ENCODE peak calls at places on chromosomes 5 and 9, in five cellular contexts. P is NCI-H2171; H is activated naive CD4-positive, alpha-beta T cell treated with anti-CD3 and anti-CD28 coated beads for 36 hours; G is NAMALWA; U is lung. R is an unnamed sample.

GRCh38 chr5:16013334-16014065 is 166.1 kb downstream of the MARCHF11 start:
- DNase-seq in P (no peak), H (no peak), G (no peak), U (no peak), R (no peak)

GRCh38 chr9:126491256-126491879 is 122.4 kb upstream of the LMX1B start:
- DNase-seq in P (peak), H (peak), G (peak), U (peak), R (peak)

GRCh38 chr5:62152394-62153123 is 153.4 kb upstream of the KIF2A start:
- DNase-seq in P (peak), H (no peak), G (no peak), U (no peak), R (no peak)

GRCh38 chr5:34772267-34772666 is 66.7 kb upstream of the TTC23L start:
- DNase-seq in P (no peak), H (no peak), G (no peak), U (no peak), R (no peak)

GRCh38 chr5:150317048-150318003 is 14.6 kb upstream of the ARSI start:
- DNase-seq in P (no peak), H (peak), G (no peak), U (no peak), R (peak)

GRCh38 chr9:29214162-29214520 is 1640.9 kb upstream of the C9orf72 start:
- DNase-seq in P (peak), H (no peak), G (no peak), U (no peak), R (no peak)

GRCh38 chr5:159640921-159641320 is 275.4 kb upstream of the ADRA1B start:
- DNase-seq in P (no peak), H (no peak), G (no peak), U (no peak), R (no peak)

GRCh38 chr9:127876764-127877562 is 512 bp downstream of the AK1 start:
- DNase-seq in P (no peak), H (no peak), G (no peak), U (no peak), R (no peak)

GRCh38 chr5:133364916-133365315 is 247.4 kb downstream of the FSTL4 start:
- DNase-seq in P (no peak), H (no peak), G (no peak), U (no peak), R (no peak)

GRCh38 chr9:104921067-104921741 is 6.8 kb downstream of the ABCA1 start:
- DNase-seq in P (no peak), H (no peak), G (peak), U (no peak), R (peak)

GRCh38 chr9:89039664-89040063 is 48.4 kb downstream of the S1PR3 start:
- DNase-seq in P (no peak), H (no peak), G (no peak), U (no peak), R (no peak)